ENCODE peak calls at places on chromosomes 3 and 15, in four cellular contexts. S, Z, V and C are unnamed samples.

GRCh38 chr3:33063651-33064051 is 33.3 kb downstream of the GLB1 start:
- DNase-seq in S (no peak), Z (no peak), V (no peak), C (no peak)

GRCh38 chr3:40162616-40163015 is 146.9 kb upstream of the EIF1B start:
- DNase-seq in S (no peak), Z (no peak), V (no peak), C (no peak)

GRCh38 chr3:177281292-177281942 is 84.1 kb upstream of the TBL1XR1 start:
- DNase-seq in S (no peak), Z (no peak), V (no peak), C (no peak)

GRCh38 chr3:88038561-88038960 is 20.2 kb downstream of the CGGBP1 start:
- DNase-seq in S (no peak), Z (no peak), V (no peak), C (no peak)

GRCh38 chr3:126367316-126367805 is 10.2 kb upstream of the KLF15 start:
- DNase-seq in S (no peak), Z (peak; percentile 12), V (no peak), C (no peak)

GRCh38 chr3:40190056-40190455 is 119.5 kb upstream of the EIF1B start:
- DNase-seq in S (no peak), Z (no peak), V (no peak), C (no peak)

GRCh38 chr3:194148383-194148782 is 12.4 kb downstream of the HES1 start:
- DNase-seq in S (peak; percentile 79), Z (no peak), V (no peak), C (no peak)

GRCh38 chr3:106611841-106612240 is 743.0 kb upstream of the CBLB start:
- DNase-seq in S (peak; percentile 75), Z (no peak), V (no peak), C (no peak)

GRCh38 chr3:13713396-13713795 is 164.5 kb downstream of the FBLN2 start:
- DNase-seq in S (no peak), Z (peak; percentile 2), V (no peak), C (no peak)

GRCh38 chr3:61574854-61575253 is 13.5 kb downstream of the PTPRG start:
- DNase-seq in S (no peak), Z (peak; percentile 38), V (no peak), C (no peak)

GRCh38 chr3:133509482-133509881 is 64.0 kb upstream of the CDV3 start:
- DNase-seq in S (no peak), Z (no peak), V (no peak), C (no peak)

GRCh38 chr3:184597783-184598182 is 36.2 kb downstream of the EPHB3 start:
- DNase-seq in S (no peak), Z (no peak), V (no peak), C (no peak)

GRCh38 chr3:46976326-46977190 is at the start of gene CCDC12:
- DNase-seq in S (peak; percentile 99), Z (peak; percentile 99), V (peak; percentile 96), C (peak; percentile 98)

GRCh38 chr3:46979958-46980497 is 562 bp downstream of the NBEAL2 start:
- DNase-seq in S (no peak), Z (no peak), V (peak; percentile 39), C (peak; percentile 41)

GRCh38 chr3:46978381-46978780 is 1.1 kb upstream of the NBEAL2 start:
- DNase-seq in S (no peak), Z (no peak), V (no peak), C (no peak)

GRCh38 chr3:46977811-46978195 is 1.3 kb upstream of the CCDC12 start:
- DNase-seq in S (no peak), Z (no peak), V (no peak), C (no peak)

DNA sequence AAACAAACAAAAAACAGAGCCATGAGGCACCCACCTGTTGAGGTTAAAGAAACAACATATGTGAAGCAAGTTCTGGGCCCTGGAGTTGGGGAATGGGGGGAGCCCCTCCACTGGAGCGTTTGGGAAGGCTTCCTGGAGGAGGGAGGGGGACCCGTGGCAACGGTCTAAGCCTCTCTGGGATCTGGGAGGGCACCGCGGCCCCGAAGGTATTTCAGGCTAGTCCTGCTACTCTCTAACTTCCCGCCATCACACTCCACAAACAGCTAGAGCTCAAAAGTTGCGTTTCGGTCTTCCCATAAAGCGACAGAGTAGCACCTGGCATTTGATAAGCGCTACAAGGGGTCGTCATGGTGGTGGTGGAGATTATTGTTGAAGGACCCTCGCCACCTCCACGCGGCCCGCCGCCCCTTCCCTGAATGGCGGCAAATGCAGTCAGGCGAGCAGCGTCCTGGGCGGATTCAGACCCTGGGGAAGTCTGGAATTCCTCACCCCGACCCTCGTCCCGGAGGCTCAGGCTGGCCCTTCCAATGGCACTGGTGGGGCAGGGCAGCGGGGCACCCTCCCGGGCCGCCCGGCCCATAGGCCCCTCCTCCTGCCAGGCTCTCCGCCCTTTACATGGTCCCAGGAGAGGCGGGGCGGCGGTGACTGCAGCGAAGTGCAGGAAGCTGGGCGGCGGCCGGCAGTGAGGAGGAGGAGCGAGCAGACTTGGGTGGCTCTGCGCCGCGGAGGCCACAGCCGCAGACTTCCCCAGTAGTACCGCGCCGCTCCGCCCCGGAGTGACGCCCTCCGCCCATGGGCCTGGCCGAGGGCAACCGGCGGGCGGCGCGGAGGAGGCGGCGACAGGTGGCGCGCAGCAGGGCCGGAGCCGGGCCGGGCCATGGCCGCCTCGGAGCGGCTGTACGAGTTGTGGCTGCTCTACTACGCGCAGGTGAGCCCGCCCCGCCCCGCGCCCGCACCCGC is at the start of gene NBEAL2:
- DNase-seq in S (peak; percentile 92), Z (peak; percentile 96), V (peak; percentile 99), C (peak; percentile 98)
- TF ChIP-seq POLR2A in S (peak; percentile 81), Z (peak; percentile 91), V (peak; percentile 90), C (peak; percentile 87)

DNA sequence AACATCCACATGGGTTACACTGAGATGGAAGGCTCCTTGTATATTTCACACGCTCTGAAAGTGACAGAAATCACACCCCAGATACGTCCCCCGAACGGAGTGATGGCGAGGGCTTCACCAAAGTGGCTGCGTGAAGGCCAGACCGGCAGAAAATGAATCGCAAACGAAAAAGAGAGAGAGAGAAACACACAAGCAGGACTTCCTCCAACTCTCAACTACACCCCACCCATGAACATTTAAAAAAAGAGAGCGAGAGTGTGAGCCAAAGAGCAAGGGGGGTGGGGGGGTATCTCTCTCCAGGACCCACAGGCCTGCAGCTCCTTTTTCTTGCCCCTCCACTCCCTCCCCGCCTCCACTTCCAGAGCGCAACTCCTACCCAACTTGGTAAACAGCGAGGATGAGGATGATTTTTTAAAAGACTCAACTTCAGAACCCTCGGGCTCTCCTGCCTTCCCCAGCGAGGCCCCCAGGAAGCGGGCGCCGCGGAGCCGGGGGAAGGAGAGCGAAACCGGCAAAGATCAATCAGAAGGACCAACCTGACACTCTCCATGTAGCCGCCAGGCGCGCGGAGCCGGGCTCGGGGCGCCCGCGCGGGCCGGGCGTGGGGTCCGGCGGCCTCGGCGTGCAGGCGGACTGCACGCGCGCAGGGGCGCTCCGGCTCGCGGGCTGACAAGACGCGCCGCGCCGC is 519.1 kb downstream of the FOXP1 start:
- DNase-seq in S (peak; percentile 76), Z (no peak), V (peak; percentile 62), C (peak; percentile 56)
- TF ChIP-seq POLR2A in S (peak; percentile 24), Z (peak; percentile 45), V (peak; percentile 61), C (no peak)

GRCh38 chr3:50616770-50617095 is 218 bp upstream of the MAPKAPK3 start:
- DNase-seq in S (peak; percentile 84), Z (peak; percentile 92), V (peak; percentile 97), C (peak; percentile 94)
- TF ChIP-seq POLR2A in S (peak; percentile 22), Z (peak; percentile 67), V (no peak), C (peak; percentile 43)

GRCh38 chr3:185986201-185986600 is 48.4 kb upstream of the TRA2B start:
- DNase-seq in S (no peak), Z (no peak), V (no peak), C (no peak)
- TF ChIP-seq POLR2A in S (no peak), Z (no peak), V (no peak), C (no peak)

GRCh38 chr15:31852933-31853332 is 177.4 kb upstream of the CHRNA7 start:
- DNase-seq in S (no peak), Z (no peak), V (no peak), C (no peak)
- TF ChIP-seq POLR2A in S (no peak), Z (no peak), V (no peak), C (no peak)

DNA sequence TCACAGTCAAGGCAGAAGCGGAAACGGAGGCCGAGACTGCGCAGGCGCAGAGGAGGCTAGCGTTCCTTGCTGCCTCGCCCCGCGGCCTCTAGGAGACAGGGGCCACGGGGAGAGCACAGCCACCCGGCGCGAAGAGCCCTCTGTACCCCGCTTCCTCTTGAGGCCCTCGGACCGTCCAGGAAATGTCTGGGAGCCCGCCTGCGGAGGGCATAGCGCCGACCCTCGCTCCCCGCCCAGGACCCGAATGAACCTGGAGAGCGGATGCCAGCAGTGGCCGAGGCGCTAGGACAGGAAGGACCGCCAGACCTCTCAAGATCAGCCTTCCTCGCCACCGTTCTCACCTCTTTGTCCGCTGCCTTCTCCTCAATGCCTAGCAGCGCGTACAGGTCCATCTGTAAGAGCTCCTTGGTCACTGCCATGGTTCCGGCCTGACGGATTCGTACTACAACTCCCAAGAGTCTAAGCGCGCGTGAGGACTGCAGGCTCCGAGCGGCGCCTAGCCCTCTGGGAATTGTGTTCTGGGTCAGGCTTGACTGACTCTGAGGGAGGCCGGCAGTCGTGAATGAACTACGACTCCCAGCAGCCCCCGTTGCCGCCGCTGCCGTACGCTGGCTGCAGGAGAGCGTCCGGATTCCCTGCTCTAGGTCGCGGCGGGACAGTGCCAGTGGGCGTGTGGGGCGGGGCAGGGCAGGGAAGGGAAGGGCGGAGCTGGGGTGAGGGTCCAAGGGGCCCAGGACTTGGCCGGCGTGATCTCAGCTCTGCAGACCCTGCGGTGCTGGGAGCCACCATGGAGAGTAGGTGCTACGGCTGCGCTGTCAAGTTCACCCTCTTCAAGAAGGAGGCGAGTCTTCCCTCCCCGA is at the start of the genes DNAJC17 and ZFYVE19:
- DNase-seq in S (peak; percentile 98), Z (peak; percentile 97), V (peak; percentile 97), C (peak; percentile 98)
- TF ChIP-seq POLR2A in S (peak; percentile 85), Z (peak; percentile 62), V (peak; percentile 69), C (peak; percentile 79)

GRCh38 chr3:179146911-179147570 is 1.1 kb upstream of the PIK3CA start:
- DNase-seq in S (peak; percentile 91), Z (no peak), V (peak; percentile 7), C (peak; percentile 76)

GRCh38 chr3:179149239-179149887 is 1.2 kb downstream of the PIK3CA start:
- DNase-seq in S (no peak), Z (no peak), V (peak; percentile 26), C (peak; percentile 45)

GRCh38 chr3:179148446-179149238 is 485 bp downstream of the PIK3CA start:
- DNase-seq in S (peak; percentile 71), Z (peak; percentile 26), V (peak; percentile 54), C (peak; percentile 84)

GRCh38 chr3:179149951-179150350 is 1.8 kb downstream of the PIK3CA start:
- DNase-seq in S (no peak), Z (no peak), V (no peak), C (peak; percentile 57)

DNA sequence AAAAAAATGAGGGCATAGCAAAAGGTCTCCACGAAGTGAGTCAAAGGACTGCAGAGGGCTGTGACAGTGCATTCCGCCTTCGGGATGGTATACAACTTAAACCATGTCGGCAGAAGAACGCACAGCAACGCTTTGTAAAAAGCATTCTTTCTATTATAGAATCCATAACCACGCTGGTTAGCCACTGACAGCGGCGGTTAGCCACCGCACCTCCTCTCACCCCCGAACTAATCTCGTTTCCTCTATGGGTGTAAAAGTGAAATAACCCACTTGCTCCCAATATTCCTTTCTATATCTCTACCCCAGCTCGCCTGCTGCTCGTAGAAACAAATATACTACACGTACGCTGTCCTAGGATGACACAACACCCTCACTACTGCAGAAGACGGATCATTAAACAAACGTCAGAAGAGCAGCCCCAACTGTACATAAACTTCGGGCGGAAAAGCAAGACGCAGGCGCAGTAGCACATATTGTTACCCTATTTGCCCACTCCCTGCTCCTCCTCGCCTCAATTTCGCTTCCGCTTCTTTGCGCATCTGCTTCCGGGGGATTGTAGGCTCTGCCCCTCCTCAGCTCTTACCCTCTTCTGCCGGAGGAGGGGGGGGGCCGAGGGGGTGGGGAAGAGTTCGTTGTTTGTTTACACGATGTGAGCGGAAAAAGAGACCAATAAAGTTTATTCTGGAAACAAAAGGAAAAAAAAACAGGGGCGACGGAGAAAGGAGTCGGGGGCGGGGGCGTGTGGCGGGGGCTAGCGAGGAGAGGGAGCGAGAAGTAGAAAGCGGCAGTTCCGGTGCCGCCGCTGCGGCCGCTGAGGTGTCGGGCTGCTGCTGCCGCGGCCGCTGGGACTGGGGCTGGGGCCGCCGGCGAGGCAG is at the start of gene PIK3CA:
- DNase-seq in S (peak; percentile 99), Z (peak; percentile 97), V (peak; percentile 96), C (peak; percentile 96)
- TF ChIP-seq POLR2A in S (peak; percentile 43), Z (peak; percentile 44), V (peak; percentile 82), C (peak; percentile 41)